ENCODE peak calls at places on chromosomes 16 and 17, in four cellular contexts. D, V, Q and L are unnamed samples.

GRCh38 chr16:22300427-22301071 is 3.3 kb downstream of the POLR3E start:
- DNase-seq in Q (peak; percentile 53), V (no peak), D (peak; percentile 74), L (peak; percentile 75)

GRCh38 chr16:81405702-81406113 is 38.9 kb upstream of the CMIP start:
- DNase-seq in V (no peak), D (peak; percentile 93), Q (no peak), L (peak; percentile 95)

GRCh38 chr17:67520282-67520906 is 143.3 kb downstream of the PITPNC1 start:
- DNase-seq in V (no peak), D (peak; percentile 16), Q (peak; percentile 39), L (no peak)

GRCh38 chr17:76088041-76088867 is 9.3 kb downstream of the ZACN start:
- DNase-seq in D (no peak), Q (no peak), V (no peak), L (no peak)

GRCh38 chr17:34254651-34255380 is at the start of gene CCL2:
- DNase-seq in Q (peak; percentile 45), D (peak; percentile 71), V (no peak), L (peak; percentile 95)

GRCh38 chr16:84179612-84180320 is 7.1 kb downstream of the TAF1C start:
- DNase-seq in V (no peak), D (no peak), Q (no peak), L (no peak)

GRCh38 chr16:720507-720989 is 398 bp upstream of the ANTKMT start:
- DNase-seq in D (peak; percentile 76), Q (no peak), V (no peak), L (peak; percentile 63)

GRCh38 chr16:76607317-76607716 is 330.1 kb downstream of the CNTNAP4 start:
- DNase-seq in Q (no peak), D (no peak), V (no peak), L (no peak)

GRCh38 chr17:9408381-9408780 is 167.2 kb downstream of the STX8 start:
- DNase-seq in V (no peak), Q (no peak), D (peak; percentile 55), L (peak; percentile 57)

GRCh38 chr17:35189291-35189690 is 4.9 kb downstream of the SLC35G3 start:
- DNase-seq in Q (peak; percentile 81), V (no peak), D (peak; percentile 14), L (peak; percentile 32)

GRCh38 chr17:65558683-65559311 is 2.7 kb downstream of the AXIN2 start:
- DNase-seq in D (no peak), V (no peak), Q (no peak), L (no peak)

GRCh38 chr16:8676737-8677375 is 2.4 kb downstream of the ABAT start:
- DNase-seq in D (no peak), Q (no peak), V (no peak), L (no peak)

GRCh38 chr16:15597135-15597534 is 45.8 kb downstream of the MARF1 start:
- DNase-seq in D (no peak), Q (no peak), V (no peak), L (no peak)

GRCh38 chr17:64146418-64147109 is 16.6 kb upstream of the ERN1 start:
- DNase-seq in Q (peak; percentile 58), D (peak; percentile 80), V (peak; percentile 40), L (peak; percentile 73)

GRCh38 chr17:51611585-51611984 is 351.2 kb downstream of the UTP18 start:
- DNase-seq in D (no peak), V (no peak), Q (no peak), L (no peak)

GRCh38 chr16:49493836-49494235 is 120.2 kb downstream of the C16orf78 start:
- DNase-seq in V (no peak), Q (no peak), D (no peak), L (no peak)

GRCh38 chr17:66829883-66830282 is 5.0 kb upstream of the CACNG5 start:
- DNase-seq in Q (peak; percentile 55), V (no peak), D (no peak), L (no peak)

GRCh38 chr16:3609895-3610697 is 1.3 kb downstream of the SLX4 start:
- DNase-seq in V (no peak), D (no peak), Q (peak; percentile 65), L (peak; percentile 20)

GRCh38 chr17:9456265-9456664 is 119.4 kb downstream of the STX8 start:
- DNase-seq in Q (no peak), D (no peak), V (no peak), L (no peak)

GRCh38 chr17:51119415-51120356 is 982 bp downstream of the SPAG9 start:
- DNase-seq in D (peak; percentile 58), V (peak; percentile 17), Q (peak; percentile 71), L (peak; percentile 51)

GRCh38 chr16:7644171-7644570 is 311.5 kb downstream of the RBFOX1 start:
- DNase-seq in Q (no peak), D (no peak), V (no peak), L (no peak)

GRCh38 chr17:13786000-13786598 is 184.4 kb upstream of the HS3ST3A1 start:
- DNase-seq in D (peak; percentile 80), Q (no peak), V (no peak), L (peak; percentile 31)